ENCODE peak calls at places on chromosomes 5 and 9, in eight cellular contexts. One of them, this sample, is unnamed.

GRCh38 chr5:171426266-171426665 is 6.8 kb downstream of the FGF18 start:
- DNase-seq in hepatocyte: no peak
- DNase-seq in activated T-helper 1 cell treated with anti-CD3 and anti-CD28 coated beads, Interleukin-2, amount 50 U/mL, for 16 hours: no peak
- DNase-seq in GM12891: no peak
- DNase-seq in cardiac fibroblast: no peak
- DNase-seq in HTR-8/SVneo: no peak
- DNase-seq in endothelial cell of umbilical vein: no peak
- DNase-seq in NCI-H748 treated with DMSO at 0.1 percent for 48 hours: no peak
- DNase-seq in this sample: no peak

GRCh38 chr5:73274870-73275756 is 102.1 kb downstream of the TMEM174 start:
- DNase-seq in hepatocyte: peak
- DNase-seq in activated T-helper 1 cell treated with anti-CD3 and anti-CD28 coated beads, Interleukin-2, amount 50 U/mL, for 16 hours: no peak
- DNase-seq in GM12891: no peak
- DNase-seq in cardiac fibroblast: no peak
- DNase-seq in HTR-8/SVneo: no peak
- DNase-seq in endothelial cell of umbilical vein: no peak
- DNase-seq in NCI-H748 treated with DMSO at 0.1 percent for 48 hours: no peak
- DNase-seq in this sample: no peak

GRCh38 chr5:7250004-7250403 is 145.9 kb upstream of the ADCY2 start:
- DNase-seq in hepatocyte: no peak
- DNase-seq in activated T-helper 1 cell treated with anti-CD3 and anti-CD28 coated beads, Interleukin-2, amount 50 U/mL, for 16 hours: no peak
- DNase-seq in GM12891: no peak
- DNase-seq in cardiac fibroblast: no peak
- DNase-seq in HTR-8/SVneo: no peak
- DNase-seq in endothelial cell of umbilical vein: no peak
- DNase-seq in NCI-H748 treated with DMSO at 0.1 percent for 48 hours: no peak
- DNase-seq in this sample: no peak

GRCh38 chr5:5523066-5523505 is 100.6 kb downstream of the ICE1 start:
- DNase-seq in hepatocyte: no peak
- DNase-seq in activated T-helper 1 cell treated with anti-CD3 and anti-CD28 coated beads, Interleukin-2, amount 50 U/mL, for 16 hours: no peak
- DNase-seq in GM12891: no peak
- DNase-seq in cardiac fibroblast: peak
- DNase-seq in HTR-8/SVneo: no peak
- DNase-seq in endothelial cell of umbilical vein: no peak
- DNase-seq in NCI-H748 treated with DMSO at 0.1 percent for 48 hours: no peak
- DNase-seq in this sample: no peak

GRCh38 chr5:63603996-63604395 is 358.2 kb downstream of the HTR1A start:
- DNase-seq in hepatocyte: no peak
- DNase-seq in activated T-helper 1 cell treated with anti-CD3 and anti-CD28 coated beads, Interleukin-2, amount 50 U/mL, for 16 hours: no peak
- DNase-seq in GM12891: no peak
- DNase-seq in cardiac fibroblast: no peak
- DNase-seq in HTR-8/SVneo: no peak
- DNase-seq in endothelial cell of umbilical vein: no peak
- DNase-seq in NCI-H748 treated with DMSO at 0.1 percent for 48 hours: no peak
- DNase-seq in this sample: no peak

GRCh38 chr5:74432240-74432639 is 208.3 kb downstream of the ENC1 start:
- DNase-seq in hepatocyte: no peak
- DNase-seq in activated T-helper 1 cell treated with anti-CD3 and anti-CD28 coated beads, Interleukin-2, amount 50 U/mL, for 16 hours: no peak
- DNase-seq in GM12891: no peak
- DNase-seq in cardiac fibroblast: no peak
- DNase-seq in HTR-8/SVneo: no peak
- DNase-seq in endothelial cell of umbilical vein: no peak
- DNase-seq in NCI-H748 treated with DMSO at 0.1 percent for 48 hours: no peak
- DNase-seq in this sample: peak

GRCh38 chr5:88480766-88481499 is 212.3 kb upstream of the TMEM161B start:
- DNase-seq in hepatocyte: no peak
- DNase-seq in activated T-helper 1 cell treated with anti-CD3 and anti-CD28 coated beads, Interleukin-2, amount 50 U/mL, for 16 hours: no peak
- DNase-seq in GM12891: no peak
- DNase-seq in cardiac fibroblast: peak
- DNase-seq in HTR-8/SVneo: no peak
- DNase-seq in endothelial cell of umbilical vein: no peak
- DNase-seq in NCI-H748 treated with DMSO at 0.1 percent for 48 hours: no peak
- DNase-seq in this sample: peak

GRCh38 chr9:91726406-91727100 is 223.5 kb downstream of the ROR2 start:
- DNase-seq in hepatocyte: no peak
- DNase-seq in activated T-helper 1 cell treated with anti-CD3 and anti-CD28 coated beads, Interleukin-2, amount 50 U/mL, for 16 hours: no peak
- DNase-seq in GM12891: no peak
- DNase-seq in cardiac fibroblast: no peak
- DNase-seq in HTR-8/SVneo: no peak
- DNase-seq in endothelial cell of umbilical vein: no peak
- DNase-seq in NCI-H748 treated with DMSO at 0.1 percent for 48 hours: no peak
- DNase-seq in this sample: no peak

GRCh38 chr5:35029333-35029732 is 18.4 kb downstream of the AGXT2 start:
- DNase-seq in hepatocyte: no peak
- DNase-seq in activated T-helper 1 cell treated with anti-CD3 and anti-CD28 coated beads, Interleukin-2, amount 50 U/mL, for 16 hours: no peak
- DNase-seq in GM12891: no peak
- DNase-seq in cardiac fibroblast: peak
- DNase-seq in HTR-8/SVneo: no peak
- DNase-seq in endothelial cell of umbilical vein: no peak
- DNase-seq in NCI-H748 treated with DMSO at 0.1 percent for 48 hours: no peak
- DNase-seq in this sample: no peak

GRCh38 chr5:150298701-150299451 is 3.8 kb downstream of the ARSI start:
- DNase-seq in hepatocyte: peak
- DNase-seq in activated T-helper 1 cell treated with anti-CD3 and anti-CD28 coated beads, Interleukin-2, amount 50 U/mL, for 16 hours: no peak
- DNase-seq in GM12891: no peak
- DNase-seq in cardiac fibroblast: peak
- DNase-seq in HTR-8/SVneo: no peak
- DNase-seq in endothelial cell of umbilical vein: no peak
- DNase-seq in NCI-H748 treated with DMSO at 0.1 percent for 48 hours: no peak
- DNase-seq in this sample: no peak

GRCh38 chr9:109542922-109543321 is 44.8 kb upstream of the PTPN3 start:
- DNase-seq in hepatocyte: no peak
- DNase-seq in activated T-helper 1 cell treated with anti-CD3 and anti-CD28 coated beads, Interleukin-2, amount 50 U/mL, for 16 hours: no peak
- DNase-seq in GM12891: no peak
- DNase-seq in cardiac fibroblast: peak
- DNase-seq in HTR-8/SVneo: no peak
- DNase-seq in endothelial cell of umbilical vein: no peak
- DNase-seq in NCI-H748 treated with DMSO at 0.1 percent for 48 hours: no peak
- DNase-seq in this sample: no peak

GRCh38 chr9:108151161-108151586 is 661.6 kb upstream of the KLF4 start:
- DNase-seq in hepatocyte: no peak
- DNase-seq in activated T-helper 1 cell treated with anti-CD3 and anti-CD28 coated beads, Interleukin-2, amount 50 U/mL, for 16 hours: no peak
- DNase-seq in GM12891: no peak
- DNase-seq in cardiac fibroblast: peak
- DNase-seq in HTR-8/SVneo: no peak
- DNase-seq in endothelial cell of umbilical vein: no peak
- DNase-seq in NCI-H748 treated with DMSO at 0.1 percent for 48 hours: no peak
- DNase-seq in this sample: no peak

GRCh38 chr5:61623401-61624069 is 291.5 kb downstream of the ZSWIM6 start:
- DNase-seq in hepatocyte: no peak
- DNase-seq in activated T-helper 1 cell treated with anti-CD3 and anti-CD28 coated beads, Interleukin-2, amount 50 U/mL, for 16 hours: no peak
- DNase-seq in GM12891: no peak
- DNase-seq in cardiac fibroblast: peak
- DNase-seq in HTR-8/SVneo: no peak
- DNase-seq in endothelial cell of umbilical vein: peak
- DNase-seq in NCI-H748 treated with DMSO at 0.1 percent for 48 hours: no peak
- DNase-seq in this sample: no peak

GRCh38 chr5:178375348-178375747 is 142.7 kb upstream of the PHYKPL start:
- DNase-seq in hepatocyte: no peak
- DNase-seq in activated T-helper 1 cell treated with anti-CD3 and anti-CD28 coated beads, Interleukin-2, amount 50 U/mL, for 16 hours: no peak
- DNase-seq in GM12891: no peak
- DNase-seq in cardiac fibroblast: no peak
- DNase-seq in HTR-8/SVneo: no peak
- DNase-seq in endothelial cell of umbilical vein: no peak
- DNase-seq in NCI-H748 treated with DMSO at 0.1 percent for 48 hours: no peak
- DNase-seq in this sample: no peak

GRCh38 chr9:124698265-124698664 is 72.8 kb downstream of the NR6A1 start:
- DNase-seq in hepatocyte: no peak
- DNase-seq in activated T-helper 1 cell treated with anti-CD3 and anti-CD28 coated beads, Interleukin-2, amount 50 U/mL, for 16 hours: no peak
- DNase-seq in GM12891: no peak
- DNase-seq in cardiac fibroblast: peak
- DNase-seq in HTR-8/SVneo: no peak
- DNase-seq in endothelial cell of umbilical vein: no peak
- DNase-seq in NCI-H748 treated with DMSO at 0.1 percent for 48 hours: no peak
- DNase-seq in this sample: no peak

GRCh38 chr5:167049043-167049663 is 1242.3 kb upstream of the WWC1 start:
- DNase-seq in hepatocyte: peak
- DNase-seq in activated T-helper 1 cell treated with anti-CD3 and anti-CD28 coated beads, Interleukin-2, amount 50 U/mL, for 16 hours: no peak
- DNase-seq in GM12891: no peak
- DNase-seq in cardiac fibroblast: peak
- DNase-seq in HTR-8/SVneo: peak
- DNase-seq in endothelial cell of umbilical vein: peak
- DNase-seq in NCI-H748 treated with DMSO at 0.1 percent for 48 hours: peak
- DNase-seq in this sample: peak

GRCh38 chr9:23379842-23380241 is 446.2 kb downstream of the ELAVL2 start:
- DNase-seq in hepatocyte: peak
- DNase-seq in activated T-helper 1 cell treated with anti-CD3 and anti-CD28 coated beads, Interleukin-2, amount 50 U/mL, for 16 hours: no peak
- DNase-seq in GM12891: no peak
- DNase-seq in cardiac fibroblast: no peak
- DNase-seq in HTR-8/SVneo: no peak
- DNase-seq in endothelial cell of umbilical vein: no peak
- DNase-seq in NCI-H748 treated with DMSO at 0.1 percent for 48 hours: no peak
- DNase-seq in this sample: no peak

GRCh38 chr5:56095579-56096102 is 100.9 kb upstream of the IL6ST start:
- DNase-seq in hepatocyte: no peak
- DNase-seq in activated T-helper 1 cell treated with anti-CD3 and anti-CD28 coated beads, Interleukin-2, amount 50 U/mL, for 16 hours: no peak
- DNase-seq in GM12891: no peak
- DNase-seq in cardiac fibroblast: no peak
- DNase-seq in HTR-8/SVneo: no peak
- DNase-seq in endothelial cell of umbilical vein: no peak
- DNase-seq in NCI-H748 treated with DMSO at 0.1 percent for 48 hours: no peak
- DNase-seq in this sample: no peak

GRCh38 chr9:91958179-91958578 is 8.2 kb upstream of the ROR2 start:
- DNase-seq in hepatocyte: no peak
- DNase-seq in activated T-helper 1 cell treated with anti-CD3 and anti-CD28 coated beads, Interleukin-2, amount 50 U/mL, for 16 hours: no peak
- DNase-seq in GM12891: no peak
- DNase-seq in cardiac fibroblast: no peak
- DNase-seq in HTR-8/SVneo: no peak
- DNase-seq in endothelial cell of umbilical vein: no peak
- DNase-seq in NCI-H748 treated with DMSO at 0.1 percent for 48 hours: no peak
- DNase-seq in this sample: no peak

GRCh38 chr5:55391707-55392106 is 83.9 kb downstream of the MTREX start:
- DNase-seq in hepatocyte: no peak
- DNase-seq in activated T-helper 1 cell treated with anti-CD3 and anti-CD28 coated beads, Interleukin-2, amount 50 U/mL, for 16 hours: no peak
- DNase-seq in GM12891: no peak
- DNase-seq in cardiac fibroblast: no peak
- DNase-seq in HTR-8/SVneo: no peak
- DNase-seq in endothelial cell of umbilical vein: no peak
- DNase-seq in NCI-H748 treated with DMSO at 0.1 percent for 48 hours: no peak
- DNase-seq in this sample: no peak

GRCh38 chr5:5598547-5599113 is 176.2 kb downstream of the ICE1 start:
- DNase-seq in hepatocyte: no peak
- DNase-seq in activated T-helper 1 cell treated with anti-CD3 and anti-CD28 coated beads, Interleukin-2, amount 50 U/mL, for 16 hours: no peak
- DNase-seq in GM12891: no peak
- DNase-seq in cardiac fibroblast: no peak
- DNase-seq in HTR-8/SVneo: no peak
- DNase-seq in endothelial cell of umbilical vein: no peak
- DNase-seq in NCI-H748 treated with DMSO at 0.1 percent for 48 hours: peak
- DNase-seq in this sample: no peak

GRCh38 chr5:117761190-117761589 is 1186.6 kb upstream of the SEMA6A start:
- DNase-seq in hepatocyte: no peak
- DNase-seq in activated T-helper 1 cell treated with anti-CD3 and anti-CD28 coated beads, Interleukin-2, amount 50 U/mL, for 16 hours: no peak
- DNase-seq in GM12891: no peak
- DNase-seq in cardiac fibroblast: no peak
- DNase-seq in HTR-8/SVneo: no peak
- DNase-seq in endothelial cell of umbilical vein: no peak
- DNase-seq in NCI-H748 treated with DMSO at 0.1 percent for 48 hours: no peak
- DNase-seq in this sample: no peak

This sample was measured in NCI-H2081.